ENCODE peak calls at places on chromosomes 6 and 20, in four cellular contexts. One of them, this sample, is unnamed.

GRCh38 chr20:56409521-56409920 is 2.5 kb upstream of the CASS4 start:
- DNase-seq in IMR-90: peak
- DNase-seq in neuronal stem cell: no peak
- DNase-seq in mesendoderm: no peak
- DNase-seq in this sample: no peak

GRCh38 chr20:19376451-19376971 is 164.1 kb downstream of the SLC24A3 start:
- DNase-seq in IMR-90: no peak
- DNase-seq in mesendoderm: no peak
- DNase-seq in neuronal stem cell: no peak
- DNase-seq in this sample: no peak

GRCh38 chr6:21666200-21666671 is 72.7 kb downstream of the SOX4 start:
- DNase-seq in mesendoderm: peak
- DNase-seq in neuronal stem cell: peak
- DNase-seq in IMR-90: no peak
- DNase-seq in this sample: no peak

GRCh38 chr6:124795879-124796838 is 166.1 kb upstream of the RNF217 start:
- DNase-seq in IMR-90: peak
- DNase-seq in neuronal stem cell: peak
- DNase-seq in mesendoderm: peak
- DNase-seq in this sample: peak

GRCh38 chr20:62122659-62123449 is 579 bp downstream of the LSM14B start:
- DNase-seq in neuronal stem cell: no peak
- DNase-seq in mesendoderm: no peak
- DNase-seq in IMR-90: no peak
- DNase-seq in this sample: peak

GRCh38 chr20:22383156-22383555 is 201.2 kb downstream of the FOXA2 start:
- DNase-seq in IMR-90: no peak
- DNase-seq in mesendoderm: no peak
- DNase-seq in neuronal stem cell: no peak
- DNase-seq in this sample: no peak

GRCh38 chr6:163958646-163959045 is 544.1 kb downstream of the QKI start:
- DNase-seq in IMR-90: peak
- DNase-seq in neuronal stem cell: no peak
- DNase-seq in mesendoderm: peak
- DNase-seq in this sample: peak

GRCh38 chr20:5221078-5221430 is 94.2 kb downstream of the CDS2 start:
- DNase-seq in neuronal stem cell: no peak
- DNase-seq in IMR-90: no peak
- DNase-seq in mesendoderm: no peak
- DNase-seq in this sample: peak

GRCh38 chr6:33792990-33793389 is 4.1 kb upstream of the LEMD2 start:
- DNase-seq in IMR-90: no peak
- DNase-seq in mesendoderm: no peak
- DNase-seq in neuronal stem cell: no peak
- DNase-seq in this sample: no peak
- H3K18ac ChIP-seq in IMR-90: no peak
- H3K18ac ChIP-seq in mesendoderm: no peak
- H3K18ac ChIP-seq in neuronal stem cell: no peak
- H3K18ac ChIP-seq in this sample: no peak

DNA sequence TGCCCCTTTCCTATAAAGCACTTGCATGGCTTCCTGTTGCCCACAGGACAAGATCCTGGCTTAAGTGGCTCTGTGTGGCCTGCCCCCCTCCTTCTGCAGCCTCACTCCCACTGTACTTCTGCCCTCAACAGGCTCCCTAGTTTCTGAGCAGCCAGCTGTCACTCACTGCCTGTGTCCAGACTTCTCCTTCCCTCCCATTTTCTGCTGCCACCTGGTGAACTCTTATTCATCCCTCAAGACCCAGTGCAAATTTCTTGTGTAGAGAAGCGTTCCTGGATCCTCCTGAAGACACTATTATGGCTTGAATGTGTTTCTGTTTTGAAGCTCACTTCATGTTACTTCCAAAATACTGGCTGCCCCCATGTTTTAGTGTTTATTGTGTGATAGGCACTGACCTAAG is 26.5 kb downstream of the SNPH start:
- DNase-seq in IMR-90: no peak
- DNase-seq in neuronal stem cell: no peak
- DNase-seq in mesendoderm: no peak
- DNase-seq in this sample: no peak
- H3K23ac ChIP-seq in IMR-90: no peak
- H3K23ac ChIP-seq in neuronal stem cell: no peak
- H3K23ac ChIP-seq in mesendoderm: no peak
- H3K23ac ChIP-seq in this sample: no peak

GRCh38 chr6:40587240-40588069 is at the start of gene LRFN2:
- DNase-seq in IMR-90: peak
- DNase-seq in mesendoderm: peak
- DNase-seq in neuronal stem cell: peak
- DNase-seq in this sample: peak
- H3K18ac ChIP-seq in IMR-90: no peak
- H3K18ac ChIP-seq in mesendoderm: no peak
- H3K18ac ChIP-seq in neuronal stem cell: peak
- H3K18ac ChIP-seq in this sample: no peak

GRCh38 chr6:108661430-108661829 is 100.7 kb downstream of the FOXO3 start:
- DNase-seq in IMR-90: peak
- DNase-seq in mesendoderm: no peak
- DNase-seq in neuronal stem cell: no peak
- DNase-seq in this sample: no peak
- H3K23ac ChIP-seq in IMR-90: no peak
- H3K23ac ChIP-seq in mesendoderm: no peak
- H3K23ac ChIP-seq in neuronal stem cell: no peak
- H3K23ac ChIP-seq in this sample: no peak

DNA sequence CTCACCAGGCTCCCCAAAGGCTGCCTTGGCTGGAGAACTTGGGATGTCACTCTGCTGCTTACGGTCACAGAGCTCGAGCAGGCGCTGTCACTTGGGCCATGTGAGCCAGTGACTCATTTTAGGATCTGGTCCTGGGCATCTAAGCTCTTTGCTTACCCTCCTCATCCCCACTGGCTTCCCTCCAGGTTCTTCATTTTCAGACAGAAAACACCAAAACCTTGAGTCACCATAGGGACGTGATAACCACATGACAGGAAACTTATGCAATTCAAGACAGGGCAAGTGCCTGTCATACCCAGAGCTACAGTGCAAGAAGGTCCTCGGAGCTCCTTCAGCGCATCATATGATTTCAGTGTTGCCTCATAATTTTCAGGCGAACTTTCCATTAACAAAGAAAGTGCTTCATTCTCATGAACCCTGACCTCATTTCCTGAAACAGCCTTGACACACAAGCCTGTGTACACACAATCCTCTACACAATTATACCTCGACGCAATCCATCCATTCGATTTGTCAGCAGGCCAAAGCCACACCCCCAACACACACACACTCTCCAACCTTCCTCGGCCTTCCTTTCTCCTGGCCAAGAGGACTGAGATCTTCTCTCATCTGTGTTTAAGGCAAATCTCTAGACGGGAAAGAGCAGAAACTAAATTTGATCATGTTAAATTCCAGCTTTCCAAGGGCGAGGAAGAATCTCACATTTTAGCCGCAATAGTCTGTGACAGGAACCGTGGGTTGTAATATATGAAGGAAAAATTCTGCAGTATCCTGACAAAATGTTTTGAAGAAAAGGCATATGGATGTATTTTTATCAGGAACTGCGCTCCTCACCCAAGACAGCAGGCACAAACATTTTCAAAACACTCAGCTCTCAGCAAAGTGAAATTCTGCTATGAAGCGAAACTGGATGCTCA is 25.3 kb downstream of the TBC1D7 start:
- DNase-seq in mesendoderm: peak
- DNase-seq in neuronal stem cell: no peak
- DNase-seq in IMR-90: peak
- DNase-seq in this sample: peak
- H3K18ac ChIP-seq in mesendoderm: no peak
- H3K18ac ChIP-seq in neuronal stem cell: no peak
- H3K18ac ChIP-seq in IMR-90: peak
- H3K18ac ChIP-seq in this sample: no peak

GRCh38 chr6:53541900-53542299 is 3.0 kb downstream of the GCLC start:
- DNase-seq in mesendoderm: no peak
- DNase-seq in neuronal stem cell: no peak
- DNase-seq in IMR-90: no peak
- DNase-seq in this sample: no peak

GRCh38 chr6:53544500-53545308 is at the start of gene GCLC:
- DNase-seq in mesendoderm: peak
- DNase-seq in IMR-90: peak
- DNase-seq in neuronal stem cell: peak
- DNase-seq in this sample: peak

GRCh38 chr6:53543341-53544010 is 1.4 kb downstream of the GCLC start:
- DNase-seq in neuronal stem cell: no peak
- DNase-seq in mesendoderm: peak
- DNase-seq in IMR-90: peak
- DNase-seq in this sample: no peak

GRCh38 chr6:53546256-53546655 is 1.4 kb upstream of the GCLC start:
- DNase-seq in IMR-90: peak
- DNase-seq in mesendoderm: no peak
- DNase-seq in neuronal stem cell: no peak
- DNase-seq in this sample: no peak

GRCh38 chr6:53544050-53544499 is 826 bp downstream of the GCLC start:
- DNase-seq in mesendoderm: no peak
- DNase-seq in IMR-90: peak
- DNase-seq in neuronal stem cell: peak
- DNase-seq in this sample: peak
- H3K23ac ChIP-seq in mesendoderm: peak
- H3K23ac ChIP-seq in IMR-90: peak
- H3K23ac ChIP-seq in neuronal stem cell: peak
- H3K23ac ChIP-seq in this sample: no peak

GRCh38 chr20:9617062-9617461 is 102.7 kb downstream of the LAMP5 start:
- DNase-seq in mesendoderm: peak
- DNase-seq in neuronal stem cell: peak
- DNase-seq in IMR-90: peak
- DNase-seq in this sample: peak
- H3K18ac ChIP-seq in mesendoderm: no peak
- H3K18ac ChIP-seq in neuronal stem cell: no peak
- H3K18ac ChIP-seq in IMR-90: no peak
- H3K18ac ChIP-seq in this sample: no peak

GRCh38 chr20:46954490-46955038 is 59.9 kb downstream of the EYA2 start:
- DNase-seq in IMR-90: peak
- DNase-seq in neuronal stem cell: no peak
- DNase-seq in mesendoderm: no peak
- DNase-seq in this sample: peak

GRCh38 chr20:46953596-46953995 is 59.0 kb downstream of the EYA2 start:
- DNase-seq in neuronal stem cell: no peak
- DNase-seq in mesendoderm: no peak
- DNase-seq in IMR-90: no peak
- DNase-seq in this sample: no peak

GRCh38 chr20:46951405-46951804 is 56.8 kb downstream of the EYA2 start:
- DNase-seq in mesendoderm: no peak
- DNase-seq in IMR-90: peak
- DNase-seq in neuronal stem cell: no peak
- DNase-seq in this sample: no peak

GRCh38 chr20:46955601-46956556 is 61.2 kb downstream of the EYA2 start:
- DNase-seq in mesendoderm: no peak
- DNase-seq in neuronal stem cell: no peak
- DNase-seq in IMR-90: peak
- DNase-seq in this sample: peak

GRCh38 chr20:46951840-46952497 is 57.3 kb downstream of the EYA2 start:
- DNase-seq in mesendoderm: no peak
- DNase-seq in IMR-90: peak
- DNase-seq in neuronal stem cell: no peak
- DNase-seq in this sample: no peak
- H3K23ac ChIP-seq in mesendoderm: no peak
- H3K23ac ChIP-seq in IMR-90: no peak
- H3K23ac ChIP-seq in neuronal stem cell: no peak
- H3K23ac ChIP-seq in this sample: no peak

DNA sequence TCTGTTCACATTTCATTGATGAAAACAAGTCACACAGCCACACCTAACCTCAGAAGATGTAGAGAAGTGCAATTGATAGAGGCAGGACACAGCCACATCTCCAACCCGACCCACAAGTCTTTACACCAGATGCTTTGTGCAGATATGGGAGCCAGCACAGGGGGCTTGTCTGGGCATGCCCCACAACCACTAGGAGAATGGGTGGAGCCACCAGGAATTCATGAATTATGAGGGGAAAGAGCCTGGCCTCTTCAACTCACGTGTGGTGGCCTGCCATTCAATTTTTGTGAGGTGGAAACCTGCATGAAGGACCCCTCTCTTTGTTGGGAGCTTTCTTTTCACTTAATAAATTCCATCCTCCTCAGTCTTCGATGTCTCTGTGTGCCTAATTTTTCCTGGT is 79.2 kb downstream of the OGFRL1 start:
- DNase-seq in neuronal stem cell: no peak
- DNase-seq in IMR-90: peak
- DNase-seq in mesendoderm: no peak
- DNase-seq in this sample: peak
- H3K18ac ChIP-seq in neuronal stem cell: no peak
- H3K18ac ChIP-seq in IMR-90: peak
- H3K18ac ChIP-seq in mesendoderm: peak
- H3K18ac ChIP-seq in this sample: peak

GRCh38 chr6:167651251-167652041 is 175.3 kb upstream of the AFDN start:
- DNase-seq in IMR-90: no peak
- DNase-seq in mesendoderm: no peak
- DNase-seq in neuronal stem cell: no peak
- DNase-seq in this sample: no peak

GRCh38 chr6:167652701-167653095 is 174.0 kb upstream of the AFDN start:
- DNase-seq in IMR-90: no peak
- DNase-seq in mesendoderm: peak
- DNase-seq in neuronal stem cell: no peak
- DNase-seq in this sample: no peak

GRCh38 chr6:167650730-167651129 is 176.0 kb upstream of the AFDN start:
- DNase-seq in IMR-90: no peak
- DNase-seq in mesendoderm: no peak
- DNase-seq in neuronal stem cell: no peak
- DNase-seq in this sample: no peak

GRCh38 chr6:167653561-167653960 is 173.2 kb upstream of the AFDN start:
- DNase-seq in IMR-90: no peak
- DNase-seq in mesendoderm: no peak
- DNase-seq in neuronal stem cell: no peak
- DNase-seq in this sample: no peak

DNA sequence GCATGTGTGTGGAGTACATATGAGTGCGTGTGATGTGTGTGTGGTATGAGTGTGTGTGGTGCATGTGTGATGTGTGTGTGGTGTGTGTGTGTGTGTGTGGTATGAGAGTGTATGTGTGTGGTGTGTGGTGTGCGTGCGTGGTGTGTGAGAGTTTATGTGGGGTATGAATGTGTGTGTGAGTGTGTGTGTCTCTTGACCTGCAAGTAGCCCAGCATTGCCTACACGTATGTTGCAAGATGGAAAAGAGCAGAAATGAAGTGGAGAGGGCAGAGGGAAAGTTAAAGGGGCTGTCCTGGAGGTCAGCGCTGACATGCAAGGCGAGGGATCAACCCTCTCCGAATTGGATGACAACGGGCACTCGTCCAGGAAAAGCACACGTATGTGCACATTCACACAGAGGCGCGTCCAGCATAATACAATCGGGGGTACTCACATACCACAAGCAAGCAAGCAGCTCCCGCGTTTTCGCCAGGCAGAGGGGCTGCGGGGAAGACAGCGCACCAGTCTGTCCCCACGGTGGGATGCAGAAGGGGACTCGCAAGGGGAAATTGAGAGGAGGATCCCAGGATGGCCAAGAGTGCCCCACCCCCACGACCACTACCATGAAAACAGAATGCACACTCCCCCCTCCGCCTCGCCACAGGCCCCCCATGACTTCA is 174.5 kb upstream of the AFDN start:
- DNase-seq in mesendoderm: peak
- DNase-seq in IMR-90: no peak
- DNase-seq in neuronal stem cell: no peak
- DNase-seq in this sample: no peak
- H3K23ac ChIP-seq in mesendoderm: no peak
- H3K23ac ChIP-seq in IMR-90: no peak
- H3K23ac ChIP-seq in neuronal stem cell: peak
- H3K23ac ChIP-seq in this sample: peak